ENCODE peak calls at places on chromosomes 6 and 20, in six cellular contexts. E is heart left ventricle, G is breast epithelium, L is tibial nerve, Z is transverse colon, C is ovary. Q is an unnamed sample.
A peak's percentile ranks its signal among the peaks of the same experiment; 100 is the strongest.

GRCh38 chr20:45088247-45088646 is 12.7 kb downstream of the KCNS1 start:
- DNase-seq in Z (no peak), G (no peak), C (no peak), L (no peak), E (no peak), Q (no peak)

GRCh38 chr6:153941768-153942167 is 97.3 kb upstream of the OPRM1 start:
- DNase-seq in L (no peak), E (no peak), Z (peak; percentile 33), G (no peak), C (no peak), Q (no peak)

GRCh38 chr6:137217801-137218472 is 1.2 kb downstream of the IFNGR1 start:
- DNase-seq in C (no peak), E (no peak), G (no peak), Z (peak; percentile 67), L (peak; percentile 34), Q (no peak)

GRCh38 chr6:36678488-36679042 is at the start of gene CDKN1A:
- DNase-seq in E (peak; percentile 90), Z (peak; percentile 96), G (peak; percentile 90), L (peak; percentile 87), C (peak; percentile 92), Q (peak; percentile 82)

GRCh38 chr6:34616230-34616591 is 60.1 kb upstream of the SPDEF start:
- DNase-seq in Z (no peak), C (no peak), E (no peak), G (no peak), L (no peak), Q (no peak)

GRCh38 chr6:4134841-4135664 is at the start of gene ECI2:
- DNase-seq in C (no peak), E (peak; percentile 72), L (peak; percentile 26), Z (peak; percentile 69), G (peak; percentile 50), Q (peak; percentile 50)

GRCh38 chr6:137702791-137703424 is 164.2 kb upstream of the TNFAIP3 start:
- DNase-seq in C (no peak), Z (no peak), L (no peak), G (no peak), E (no peak), Q (no peak)

GRCh38 chr20:57529160-57529585 is 4.2 kb upstream of the CTCFL start:
- DNase-seq in Z (no peak), E (no peak), G (no peak), L (no peak), C (no peak), Q (no peak)

GRCh38 chr6:11006060-11006459 is 38.0 kb downstream of the ELOVL2 start:
- DNase-seq in E (no peak), G (no peak), C (no peak), L (no peak), Z (no peak), Q (peak; percentile 32)

GRCh38 chr6:63643862-63644261 is 8.3 kb downstream of the PHF3 start:
- DNase-seq in L (no peak), E (no peak), G (no peak), Z (no peak), C (no peak), Q (no peak)

GRCh38 chr6:135606392-135606791 is 108.9 kb upstream of the AHI1 start:
- DNase-seq in E (no peak), C (no peak), L (no peak), Z (no peak), G (no peak), Q (no peak)

GRCh38 chr6:157291356-157291755 is 32.0 kb downstream of the TMEM242 start:
- DNase-seq in L (no peak), E (no peak), G (no peak), Z (no peak), C (no peak), Q (no peak)

GRCh38 chr6:29947292-29947980 is 5.1 kb downstream of the HLA-A start:
- DNase-seq in L (no peak), Z (no peak), C (no peak), E (no peak), G (no peak), Q (no peak)

GRCh38 chr6:29945421-29945820 is 3.1 kb downstream of the HLA-A start:
- DNase-seq in L (no peak), E (no peak), Z (no peak), G (no peak), C (no peak), Q (no peak)

GRCh38 chr6:29948277-29948676 is 5.9 kb downstream of the HLA-A start:
- DNase-seq in L (no peak), E (no peak), G (no peak), C (no peak), Z (no peak), Q (no peak)

GRCh38 chr6:29946380-29946779 is 4.0 kb downstream of the HLA-A start:
- DNase-seq in C (no peak), L (no peak), Z (no peak), E (no peak), G (no peak), Q (no peak)

DNA sequence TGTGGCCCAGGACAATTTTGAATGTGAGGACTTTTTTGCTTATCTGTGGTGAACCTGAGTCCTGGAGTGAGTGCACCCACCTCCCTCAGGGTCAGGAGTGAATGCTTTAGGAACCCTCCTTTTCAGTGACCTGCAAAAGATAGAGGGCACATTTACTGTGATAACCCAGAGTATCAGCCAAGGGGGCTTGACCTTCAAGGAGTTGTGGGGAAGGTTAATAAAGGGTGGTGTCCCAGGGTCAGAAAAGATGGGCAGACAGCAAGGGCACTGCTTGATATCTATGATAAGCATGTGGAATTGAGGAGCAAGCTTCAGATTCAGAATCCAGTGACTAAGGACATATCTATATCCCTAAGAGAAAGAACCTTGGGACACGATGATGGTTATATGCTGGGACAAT is 4.5 kb downstream of the HLA-A start:
- DNase-seq in L (no peak), Z (no peak), G (no peak), C (no peak), E (no peak), Q (no peak)
- TF ChIP-seq POLR2A in L (no peak), Z (no peak), G (no peak), C (no peak), E (no peak), Q (no peak)

GRCh38 chr6:30843611-30843998 is 40.7 kb upstream of the DDR1 start:
- DNase-seq in E (no peak), Z (no peak), L (no peak), G (no peak), C (no peak), Q (no peak)

GRCh38 chr6:30847421-30847970 is 36.8 kb upstream of the DDR1 start:
- DNase-seq in L (no peak), G (no peak), E (no peak), C (no peak), Z (no peak), Q (no peak)

GRCh38 chr6:30842754-30843610 is 41.3 kb upstream of the DDR1 start:
- DNase-seq in G (no peak), Z (no peak), L (no peak), C (no peak), E (no peak), Q (no peak)

GRCh38 chr6:30844118-30844535 is 40.2 kb upstream of the DDR1 start:
- DNase-seq in L (no peak), Z (no peak), G (peak; percentile 68), E (no peak), C (no peak), Q (no peak)

DNA sequence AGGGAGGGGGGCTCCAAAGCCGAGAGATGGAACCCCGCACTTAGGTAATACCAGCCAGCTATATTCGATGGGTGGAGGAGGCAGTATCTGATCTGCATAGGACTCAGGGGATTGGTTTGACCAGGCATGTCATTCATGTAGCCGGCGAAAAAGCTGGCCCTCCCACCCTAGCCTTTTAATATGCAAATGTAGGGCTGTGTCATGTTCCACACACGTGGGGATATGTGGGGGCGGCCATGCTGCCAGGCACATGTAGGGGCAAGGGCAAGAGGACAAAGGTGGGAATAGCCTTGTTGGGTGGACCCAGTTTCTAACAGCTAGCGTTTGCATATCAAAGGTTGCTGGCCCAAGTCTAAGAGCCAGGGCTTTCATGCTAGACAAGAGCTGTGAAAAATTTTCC is 39.1 kb upstream of the DDR1 start:
- DNase-seq in E (no peak), C (no peak), G (no peak), L (no peak), Z (no peak), Q (no peak)
- TF ChIP-seq POLR2A in E (no peak), C (no peak), G (no peak), L (no peak), Z (no peak), Q (no peak)

DNA sequence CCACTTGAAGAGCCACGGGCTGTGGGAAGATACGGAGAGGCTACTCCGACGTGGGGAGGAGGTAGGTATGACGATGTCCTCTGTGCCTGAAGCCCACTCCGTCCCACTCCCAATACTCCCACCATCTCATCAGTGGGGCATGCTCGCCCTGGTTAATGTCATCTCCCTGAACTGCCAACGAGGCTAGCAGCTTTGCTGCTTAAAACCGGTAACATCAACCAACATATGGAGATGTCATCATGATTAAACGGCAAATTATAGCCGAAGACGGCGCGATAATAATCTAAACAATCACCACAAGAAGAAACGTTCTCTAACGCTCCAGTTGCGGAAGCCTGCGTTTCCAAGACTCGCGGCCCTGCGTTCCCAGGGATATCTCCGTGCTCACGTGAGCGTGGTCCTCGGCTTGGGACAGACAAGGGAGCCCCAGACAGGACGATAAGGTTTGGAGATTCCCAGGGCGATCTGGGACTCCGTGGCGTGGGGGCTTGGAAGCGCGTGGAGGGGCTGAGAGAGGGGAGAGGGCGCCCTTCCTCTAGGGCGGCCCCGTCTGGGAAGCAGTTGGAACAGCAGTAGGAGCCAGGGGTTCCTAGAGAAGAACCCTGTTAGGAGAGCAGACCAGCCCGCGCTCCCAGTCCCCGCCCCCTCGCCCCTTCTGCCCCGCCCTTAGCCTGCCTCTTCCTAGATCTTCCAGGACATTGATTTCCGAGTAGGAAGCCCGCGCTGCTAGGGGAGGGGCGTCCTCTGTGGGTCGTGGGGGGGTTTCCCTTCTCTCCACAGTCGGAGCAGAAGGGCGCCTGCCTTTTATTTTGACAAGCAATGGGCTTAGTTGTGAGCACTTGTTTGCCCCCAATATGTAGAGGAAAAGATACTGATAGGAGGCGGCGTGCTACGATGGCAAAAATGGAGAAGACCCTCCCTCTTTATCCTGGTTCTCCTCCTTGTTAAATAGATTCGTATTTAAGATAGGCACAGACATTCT is 10.7 kb downstream of the NRN1 start:
- DNase-seq in Z (peak; percentile 54), L (peak; percentile 78), E (peak; percentile 83), C (peak; percentile 43), G (peak; percentile 44), Q (peak; percentile 80)
- TF ChIP-seq POLR2A in Z (no peak), L (no peak), E (no peak), C (no peak), G (no peak), Q (peak; percentile 26)

GRCh38 chr6:28383235-28384142 is 16.1 kb downstream of the ZSCAN12 start:
- DNase-seq in G (peak; percentile 80), E (peak; percentile 83), C (peak; percentile 86), Z (peak; percentile 92), L (peak; percentile 75), Q (peak; percentile 71)
- TF ChIP-seq POLR2A in G (no peak), E (no peak), C (no peak), Z (peak; percentile 50), L (peak; percentile 37), Q (peak; percentile 37)

GRCh38 chr6:13273202-13273930 is 55.0 kb downstream of the TBC1D7 start:
- DNase-seq in Z (no peak), L (no peak), E (no peak), C (no peak), G (no peak), Q (no peak)
- TF ChIP-seq POLR2A in Z (no peak), L (no peak), E (no peak), C (no peak), G (no peak), Q (no peak)